ENCODE peak calls at places on chromosome 17, in nine cellular contexts. E is stimulated activated CD4-positive, alpha-beta T cell treated with anti-CD3 and anti-CD28 coated beads, Interleukin-12 subunit alpha, Interleukin-12 subunit beta, amount 100 ng/mL, for 24 hours; G is activated T-cell treated with anti-CD3 and anti-CD28 coated beads for 24 hours; Z is foreskin fibroblast; C is HT1080; N is activated CD4-positive, alpha-beta T cell treated with anti-CD3 and anti-CD28 coated beads, Interleukin-2, amount 50 U/mL, for 1 hour; A is fibroblast of lung; D is endodermal cell; L is astrocyte of the cerebellum. R is an unnamed sample.

GRCh38 chr17:41785876-41786226 is 660 bp downstream of the JUP start:
- DNase-seq in D (peak), A (no peak), C (no peak), G (no peak), L (no peak), N (no peak), E (no peak), Z (no peak), R (no peak)

GRCh38 chr17:62070900-62071299 is 5.8 kb upstream of the MED13 start:
- DNase-seq in G (no peak), A (no peak), N (no peak), D (no peak), Z (no peak), L (no peak), C (no peak), E (no peak), R (no peak)

GRCh38 chr17:42346473-42346872 is 41.8 kb downstream of the STAT3 start:
- DNase-seq in L (no peak), A (no peak), G (no peak), E (no peak), N (no peak), Z (no peak), C (no peak), D (no peak), R (no peak)

GRCh38 chr17:17029938-17030337 is 12.3 kb upstream of the MPRIP start:
- DNase-seq in A (no peak), C (no peak), Z (no peak), L (no peak), G (no peak), N (no peak), E (no peak), D (peak), R (no peak)

GRCh38 chr17:69375229-69375628 is 39.3 kb upstream of the MAP2K6 start:
- DNase-seq in Z (no peak), E (no peak), D (no peak), C (no peak), G (no peak), N (no peak), A (no peak), L (no peak), R (no peak)

GRCh38 chr17:36899250-36900129 is 37.8 kb upstream of the LHX1 start:
- DNase-seq in Z (no peak), C (peak), A (no peak), L (no peak), N (no peak), D (peak), E (no peak), G (no peak), R (no peak)

GRCh38 chr17:72812823-72813222 is 279.7 kb downstream of the SLC39A11 start:
- DNase-seq in C (peak), A (peak), D (no peak), L (no peak), Z (peak), N (no peak), E (no peak), G (no peak), R (peak)

GRCh38 chr17:71936977-71937376 is 183.8 kb upstream of the SOX9 start:
- DNase-seq in C (peak), A (no peak), Z (no peak), N (no peak), E (no peak), D (peak), L (no peak), G (no peak), R (no peak)

GRCh38 chr17:13395872-13396271 is 205.9 kb downstream of the HS3ST3A1 start:
- DNase-seq in C (no peak), Z (no peak), E (no peak), N (no peak), G (no peak), D (no peak), A (no peak), L (no peak), R (no peak)

GRCh38 chr17:1045456-1045855 is 48.5 kb downstream of the TIMM22 start:
- DNase-seq in C (no peak), Z (no peak), A (no peak), G (no peak), N (no peak), L (no peak), D (no peak), E (no peak), R (no peak)

GRCh38 chr17:5539286-5539685 is 45.0 kb downstream of the NLRP1 start:
- DNase-seq in N (no peak), Z (no peak), G (no peak), D (no peak), E (no peak), C (no peak), L (no peak), A (no peak), R (no peak)

GRCh38 chr17:43388198-43389021 is 10.4 kb upstream of the ARL4D start:
- DNase-seq in E (peak), G (peak), D (peak), A (peak), C (peak), N (peak), Z (peak), L (peak), R (peak)

GRCh38 chr17:7419833-7420610 is at the start of gene SPEM1:
- DNase-seq in N (no peak), Z (no peak), D (no peak), E (no peak), G (no peak), A (no peak), C (no peak), L (no peak), R (no peak)

GRCh38 chr17:20114466-20114865 is 105.3 kb downstream of the SPECC1 start:
- DNase-seq in L (no peak), C (peak), Z (no peak), G (no peak), N (no peak), D (no peak), A (no peak), E (no peak), R (no peak)

GRCh38 chr17:8285270-8286181 is 2.9 kb upstream of the RANGRF start:
- DNase-seq in Z (no peak), L (no peak), N (no peak), D (peak), A (no peak), G (no peak), E (no peak), C (no peak), R (no peak)

GRCh38 chr17:38906429-38907172 is 18.8 kb upstream of the LASP1NB start:
- DNase-seq in L (no peak), G (no peak), N (no peak), Z (no peak), A (no peak), C (no peak), E (no peak), D (peak), R (no peak)

GRCh38 chr17:33927732-33928133 is 327.4 kb upstream of the CCL2 start:
- DNase-seq in E (no peak), G (no peak), L (no peak), D (no peak), A (peak), C (peak), Z (no peak), N (no peak), R (no peak)

R was measured in HFFc6.